ENCODE peak calls at places on chromosomes 11 and 22, in eight cellular contexts. E is RWPE1; A is thoracic aorta; Q is NB4; Y is ELR; J is activated T-cell treated with anti-CD3 and anti-CD28 coated beads, Interleukin-2, amount 50 U/mL, for 48 hours; K is HS-5; T is activated gamma-delta T cell treated with Interleukin-2 at 50 U/mL for 16 hours. B is an unnamed sample.
A peak's percentile ranks its signal among the peaks of the same experiment; 100 is the strongest.

GRCh38 chr11:36191941-36192340 is 97.3 kb downstream of the COMMD9 start:
- DNase-seq in E (no peak), A (no peak), Q (no peak), Y (no peak), J (no peak), K (no peak), T (no peak), B (no peak)

GRCh38 chr11:2707736-2708135 is 7.9 kb upstream of the KCNQ1OT1 start:
- DNase-seq in E (no peak), A (no peak), Q (no peak), Y (no peak), J (no peak), K (no peak), T (no peak), B (no peak)

GRCh38 chr11:67634366-67635230 is 4.9 kb upstream of the NUDT8 start:
- DNase-seq in E (no peak), A (no peak), Q (no peak), Y (no peak), J (no peak), K (no peak), T (no peak), B (no peak)

GRCh38 chr11:108959124-108959761 is 294.4 kb downstream of the DDX10 start:
- DNase-seq in E (no peak), A (no peak), Q (no peak), Y (no peak), J (no peak), K (no peak), T (no peak), B (no peak)

GRCh38 chr22:20611418-20611817 is 104.0 kb downstream of the MED15 start:
- DNase-seq in E (no peak), A (no peak), Q (no peak), Y (no peak), J (no peak), K (no peak), T (no peak), B (no peak)

GRCh38 chr11:65487467-65488272 is 11.2 kb upstream of the MALAT1 start:
- DNase-seq in E (peak; percentile 99), A (peak; percentile 99), Q (peak; percentile 66), Y (peak; percentile 100), J (no peak), K (peak; percentile 98), T (no peak), B (peak; percentile 83)

GRCh38 chr11:115544422-115544821 is 40.2 kb upstream of the CADM1 start:
- DNase-seq in E (no peak), A (no peak), Q (no peak), Y (no peak), J (no peak), K (no peak), T (no peak), B (no peak)

GRCh38 chr22:21573750-21574494 is 6.4 kb downstream of the UBE2L3 start:
- DNase-seq in E (no peak), A (no peak), Q (no peak), Y (no peak), J (no peak), K (no peak), T (no peak), B (no peak)

GRCh38 chr11:19794161-19794560 is 81.5 kb downstream of the NAV2 start:
- DNase-seq in E (no peak), A (no peak), Q (no peak), Y (no peak), J (no peak), K (no peak), T (no peak), B (no peak)

GRCh38 chr11:83191491-83191890 is 2.0 kb upstream of the ANKRD42 start:
- DNase-seq in E (no peak), A (no peak), Q (no peak), Y (no peak), J (no peak), K (no peak), T (no peak), B (no peak)

GRCh38 chr11:58024601-58025091 is 965 bp downstream of the OR9Q1 start:
- DNase-seq in E (no peak), A (peak; percentile 15), Q (no peak), Y (peak; percentile 7), J (no peak), K (no peak), T (no peak), B (no peak)

GRCh38 chr22:30295576-30295975 is 6.3 kb upstream of the CASTOR1 start:
- DNase-seq in E (no peak), A (no peak), Q (no peak), Y (no peak), J (no peak), K (no peak), T (no peak), B (no peak)

GRCh38 chr11:12995211-12995610 is 13.9 kb upstream of the RASSF10 start:
- DNase-seq in E (no peak), A (no peak), Q (no peak), Y (no peak), J (no peak), K (no peak), T (no peak), B (no peak)

GRCh38 chr11:77522215-77522614 is 48.3 kb upstream of the PAK1 start:
- DNase-seq in E (no peak), A (no peak), Q (no peak), Y (peak; percentile 13), J (no peak), K (no peak), T (no peak), B (no peak)

GRCh38 chr11:19018901-19019300 is 41.6 kb downstream of the MRGPRX2 start:
- DNase-seq in E (peak; percentile 12), A (no peak), Q (no peak), Y (no peak), J (no peak), K (no peak), T (no peak), B (no peak)

GRCh38 chr11:8234425-8234821 is 29.3 kb downstream of the LMO1 start:
- DNase-seq in E (no peak), A (no peak), Q (no peak), Y (no peak), J (no peak), K (no peak), T (no peak), B (no peak)

GRCh38 chr11:103257360-103257759 is 148.1 kb downstream of the DYNC2H1 start:
- DNase-seq in E (peak; percentile 20), A (no peak), Q (peak; percentile 31), Y (peak; percentile 62), J (no peak), K (no peak), T (no peak), B (no peak)

GRCh38 chr11:60924906-60925684 is 835 bp downstream of the TMEM132A start:
- DNase-seq in E (no peak), A (no peak), Q (no peak), Y (peak; percentile 33), J (peak; percentile 25), K (no peak), T (no peak), B (no peak)

GRCh38 chr22:27262371-27262770 is 539.2 kb downstream of the MN1 start:
- DNase-seq in E (no peak), A (no peak), Q (no peak), Y (no peak), J (no peak), K (no peak), T (no peak), B (no peak)

GRCh38 chr11:116312560-116313340 is 460.0 kb downstream of the BUD13 start:
- DNase-seq in E (peak; percentile 50), A (no peak), Q (no peak), Y (no peak), J (no peak), K (no peak), T (no peak), B (no peak)

GRCh38 chr22:19289475-19290161 is 1.9 kb downstream of the CLTCL1 start:
- DNase-seq in E (no peak), A (no peak), Q (peak; percentile 59), Y (peak; percentile 77), J (peak; percentile 31), K (no peak), T (peak; percentile 8), B (no peak)

GRCh38 chr11:3160252-3161031 is 4.7 kb downstream of the OSBPL5 start:
- DNase-seq in E (peak; percentile 45), A (peak; percentile 76), Q (peak; percentile 92), Y (peak; percentile 93), J (peak; percentile 57), K (peak; percentile 58), T (no peak), B (peak; percentile 18)

GRCh38 chr22:39351689-39352214 is 2.0 kb downstream of the SYNGR1 start:
- DNase-seq in E (no peak), A (no peak), Q (peak; percentile 93), Y (peak; percentile 82), J (no peak), K (no peak), T (no peak), B (peak; percentile 11)

GRCh38 chr22:42511401-42511891 is 8.2 kb downstream of the RRP7A start:
- DNase-seq in E (no peak), A (no peak), Q (no peak), Y (no peak), J (no peak), K (no peak), T (no peak), B (no peak)

GRCh38 chr11:63595296-63595695 is 18.9 kb downstream of the PLAAT3 start:
- DNase-seq in E (no peak), A (no peak), Q (no peak), Y (peak; percentile 68), J (no peak), K (no peak), T (no peak), B (no peak)

GRCh38 chr22:49724030-49724892 is 103.4 kb downstream of the BRD1 start:
- DNase-seq in E (no peak), A (no peak), Q (no peak), Y (no peak), J (peak; percentile 38), K (no peak), T (no peak), B (no peak)

GRCh38 chr11:18775492-18776292 is 15.9 kb downstream of the PTPN5 start:
- DNase-seq in E (peak; percentile 38), A (no peak), Q (peak; percentile 66), Y (peak; percentile 70), J (peak; percentile 85), K (no peak), T (peak; percentile 21), B (peak; percentile 81)

GRCh38 chr11:122748968-122749687 is 89.2 kb upstream of the CRTAM start:
- DNase-seq in E (no peak), A (no peak), Q (peak; percentile 97), Y (peak; percentile 95), J (peak; percentile 60), K (peak; percentile 86), T (peak; percentile 43), B (peak; percentile 81)

GRCh38 chr22:48658246-48658645 is 1169.4 kb downstream of the BRD1 start:
- DNase-seq in E (no peak), A (no peak), Q (no peak), Y (no peak), J (no peak), K (no peak), T (no peak), B (no peak)

GRCh38 chr11:118938491-118939411 is 13.0 kb upstream of the BCL9L start:
- DNase-seq in E (peak; percentile 82), A (no peak), Q (no peak), Y (peak; percentile 91), J (no peak), K (peak; percentile 60), T (no peak), B (no peak)

GRCh38 chr11:30422389-30422788 is 99.5 kb downstream of the ARL14EP start:
- DNase-seq in E (no peak), A (no peak), Q (no peak), Y (no peak), J (no peak), K (no peak), T (no peak), B (no peak)

B was measured in GM12865.